ENCODE peak calls at places on chromosomes 4 and X, in six cellular contexts. T is GM12878, V is dorsolateral prefrontal cortex, P is thoracic aorta, X is body of pancreas, J is heart right ventricle. I is an unnamed sample. For H3K27me3, the result is how much of the 10 kb centered on the place peaks cover.

GRCh38 chr4:4637710-4638109 is 95.9 kb upstream of the STX18 start:
- DNase-seq in T (peak), V (no peak), P (no peak), X (no peak), J (no peak), I (no peak)

GRCh38 chrX:101642086-101642485 is 17.6 kb downstream of the ARMCX2 start:
- DNase-seq in T (no peak), V (no peak), P (no peak), X (no peak), J (no peak), I (no peak)

GRCh38 chrX:2430265-2430825 is 70.4 kb downstream of the DHRSX start:
- DNase-seq in T (no peak), V (no peak), P (no peak), X (no peak), J (no peak), I (peak)

GRCh38 chr4:90184560-90184959 is 57.4 kb downstream of the CCSER1 start:
- DNase-seq in T (no peak), V (no peak), P (no peak), X (no peak), J (no peak), I (no peak)

GRCh38 chrX:19627081-19627480 is 111.8 kb upstream of the MAP3K15 start:
- DNase-seq in T (no peak), V (peak), P (no peak), X (peak), J (peak), I (no peak)

GRCh38 chrX:48548871-48549270 is 9.4 kb downstream of the TBC1D25 start:
- DNase-seq in T (no peak), V (no peak), P (no peak), X (no peak), J (no peak), I (no peak)

GRCh38 chrX:435536-436122 is 48.9 kb upstream of the PPP2R3B start:
- DNase-seq in T (no peak), V (no peak), P (no peak), X (no peak), J (no peak), I (no peak)

GRCh38 chrX:84487365-84488353 is 14.6 kb downstream of the HDX start:
- DNase-seq in T (peak), V (no peak), P (no peak), X (no peak), J (no peak), I (no peak)

GRCh38 chr4:37101686-37102085 is 142.9 kb upstream of the NWD2 start:
- DNase-seq in T (no peak), V (no peak), P (no peak), X (no peak), J (no peak), I (no peak)

GRCh38 chr4:89847571-89848325 is 10.8 kb upstream of the SNCA start:
- DNase-seq in T (no peak), V (no peak), P (no peak), X (no peak), J (no peak), I (no peak)

GRCh38 chr4:38311495-38311894 is 351.3 kb downstream of the PTTG2 start:
- DNase-seq in T (no peak), V (no peak), P (no peak), X (no peak), J (no peak), I (no peak)

GRCh38 chr4:88008133-88008621 is 742 bp downstream of the PKD2 start:
- DNase-seq in T (no peak), V (peak), P (no peak), X (peak), J (peak), I (no peak)

GRCh38 chrX:42399632-42400024 is 378.3 kb downstream of the PPP1R2C start:
- DNase-seq in T (no peak), V (no peak), P (no peak), X (no peak), J (no peak), I (no peak)

GRCh38 chrX:67917412-67918010 is 373.7 kb downstream of the AR start:
- DNase-seq in T (no peak), V (no peak), P (no peak), X (no peak), J (no peak), I (no peak)

GRCh38 chr4:153151535-153152452 is 52.4 kb upstream of the TRIM2 start:
- DNase-seq in T (no peak), V (peak), P (no peak), X (peak), J (no peak), I (peak)

GRCh38 chr4:7860600-7861158 is 79.0 kb downstream of the AFAP1 start:
- DNase-seq in T (no peak), V (no peak), P (no peak), X (no peak), J (no peak), I (no peak)

GRCh38 chr4:7863911-7864681 is 75.6 kb downstream of the AFAP1 start:
- DNase-seq in T (no peak), V (no peak), P (no peak), X (no peak), J (no peak), I (no peak)

GRCh38 chr4:7859350-7859749 is 80.3 kb downstream of the AFAP1 start:
- DNase-seq in T (no peak), V (no peak), P (no peak), X (no peak), J (no peak), I (no peak)

GRCh38 chr4:7862561-7863200 is 77.0 kb downstream of the AFAP1 start:
- DNase-seq in T (no peak), V (no peak), P (no peak), X (no peak), J (no peak), I (no peak)

GRCh38 chr4:7861440-7861881 is 78.2 kb downstream of the AFAP1 start:
- DNase-seq in T (no peak), V (no peak), P (no peak), X (no peak), J (peak), I (no peak)
- TF ChIP-seq CTCF in T (no peak), V (no peak), P (no peak), X (no peak), J (no peak), I (no peak)

GRCh38 chrX:24005028-24005427 is 22.0 kb downstream of the KLHL15 start:
- DNase-seq in T (no peak), V (no peak), P (no peak), X (no peak), J (no peak), I (no peak)
- H3K27me3 ChIP-seq in T (under half), V (under half), P (under half), X (under half), J (under half), I (under half)

GRCh38 chr4:125387770-125388169 is 73.0 kb downstream of the FAT4 start:
- DNase-seq in T (no peak), V (no peak), P (no peak), X (no peak), J (no peak), I (no peak)

GRCh38 chr4:125388653-125389052 is 73.9 kb downstream of the FAT4 start:
- DNase-seq in T (no peak), V (no peak), P (no peak), X (no peak), J (no peak), I (no peak)

GRCh38 chr4:125382995-125383394 is 68.2 kb downstream of the FAT4 start:
- DNase-seq in T (no peak), V (no peak), P (no peak), X (no peak), J (no peak), I (no peak)
- H3K27ac ChIP-seq in T (no peak), V (no peak), P (peak), X (no peak), J (no peak), I (no peak)

DNA sequence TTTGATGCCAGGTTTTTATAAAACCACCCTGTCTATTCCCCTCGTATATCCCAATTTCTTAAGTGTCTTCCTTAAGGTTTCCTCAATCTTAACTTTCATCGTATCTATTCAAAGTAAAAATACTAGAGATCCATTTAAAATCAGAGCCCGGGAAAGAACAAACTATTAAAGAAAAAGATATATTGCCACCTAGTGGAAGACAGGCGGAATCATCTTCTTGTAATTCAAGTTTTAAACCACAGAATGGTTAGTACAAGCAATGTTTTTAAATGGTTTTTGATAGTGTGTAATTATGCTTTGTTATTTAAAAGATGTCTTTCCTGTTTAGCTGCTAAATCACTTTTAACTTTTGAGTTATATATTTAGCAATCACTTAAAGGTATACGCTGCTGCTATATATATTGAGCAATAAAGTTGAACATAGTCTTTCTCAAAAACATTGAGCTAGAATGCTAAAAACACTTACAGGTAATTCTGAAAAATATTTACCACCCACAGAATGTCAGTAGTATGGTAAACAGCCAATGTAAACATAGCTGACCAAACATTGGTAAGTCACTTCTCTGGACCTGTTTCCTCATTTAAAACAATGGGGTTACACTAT is 18.2 kb downstream of the PRDM8 start:
- DNase-seq in T (no peak), V (no peak), P (no peak), X (no peak), J (no peak), I (no peak)
- TF ChIP-seq CTCF in T (peak), V (peak), P (peak), X (peak), J (peak), I (peak)

I was measured in lung.